ENCODE peak calls at places on chromosomes 2 and 18, in five cellular contexts. T is neural progenitor cell; C is tibial nerve; L is CD8-positive, alpha-beta T cell; B is PC-3. A is an unnamed sample.

GRCh38 chr2:73053316-73054114 is 18.0 kb downstream of the SFXN5 start:
- DNase-seq in L (no peak), T (no peak), C (no peak), B (no peak), A (no peak)

GRCh38 chr2:9658972-9659371 is 28.2 kb upstream of the YWHAQ start:
- DNase-seq in B (no peak), C (no peak), L (no peak), T (no peak), A (no peak)

GRCh38 chr18:76281565-76281964 is 213.5 kb downstream of the ZNF516 start:
- DNase-seq in L (no peak), B (no peak), T (no peak), C (no peak), A (no peak)

GRCh38 chr2:75619992-75620740 is 26.4 kb upstream of the MRPL19 start:
- DNase-seq in L (no peak), B (peak; percentile 84), C (no peak), T (no peak), A (no peak)

GRCh38 chr2:101524811-101525430 is 50.0 kb upstream of the RFX8 start:
- DNase-seq in B (no peak), L (no peak), C (no peak), T (no peak), A (no peak)

GRCh38 chr2:172927381-172928357 is 148.0 kb upstream of the MAP3K20 start:
- DNase-seq in C (no peak), L (no peak), B (no peak), T (no peak), A (no peak)

GRCh38 chr2:191959209-191959608 is 112.3 kb upstream of the CAVIN2 start:
- DNase-seq in B (no peak), L (no peak), T (no peak), C (no peak), A (no peak)

GRCh38 chr2:64988420-64989125 is 626 bp upstream of the SLC1A4 start:
- DNase-seq in C (peak; percentile 17), B (no peak), L (peak; percentile 12), T (peak; percentile 77), A (peak; percentile 84)

GRCh38 chr2:241776336-241777166 is at the start of gene GAL3ST2:
- DNase-seq in C (no peak), T (no peak), B (no peak), L (no peak), A (no peak)

GRCh38 chr2:99602475-99602874 is 112.7 kb upstream of the REV1 start:
- DNase-seq in T (no peak), B (peak; percentile 14), L (no peak), C (no peak), A (no peak)

GRCh38 chr2:226466124-226466523 is 333.5 kb downstream of the IRS1 start:
- DNase-seq in T (no peak), C (no peak), B (no peak), L (no peak), A (no peak)

GRCh38 chr2:206079699-206080465 is 6.1 kb downstream of the INO80D start:
- DNase-seq in T (no peak), L (no peak), C (no peak), B (no peak), A (no peak)

GRCh38 chr2:171167352-171167997 is 6.8 kb upstream of the TLK1 start:
- DNase-seq in C (no peak), T (no peak), B (no peak), L (no peak), A (no peak)

GRCh38 chr2:27737676-27738348 is 33.7 kb upstream of the MRPL33 start:
- DNase-seq in B (no peak), T (no peak), C (no peak), L (no peak), A (no peak)

GRCh38 chr2:27736890-27737204 is 34.7 kb upstream of the MRPL33 start:
- DNase-seq in B (no peak), C (no peak), T (no peak), L (no peak), A (no peak)

GRCh38 chr2:27734305-27734704 is 37.2 kb upstream of the MRPL33 start:
- DNase-seq in L (no peak), T (no peak), C (no peak), B (no peak), A (no peak)

GRCh38 chr2:27735263-27735904 is 36.1 kb upstream of the MRPL33 start:
- DNase-seq in C (peak; percentile 46), T (peak; percentile 77), L (peak; percentile 29), B (no peak), A (no peak)

DNA sequence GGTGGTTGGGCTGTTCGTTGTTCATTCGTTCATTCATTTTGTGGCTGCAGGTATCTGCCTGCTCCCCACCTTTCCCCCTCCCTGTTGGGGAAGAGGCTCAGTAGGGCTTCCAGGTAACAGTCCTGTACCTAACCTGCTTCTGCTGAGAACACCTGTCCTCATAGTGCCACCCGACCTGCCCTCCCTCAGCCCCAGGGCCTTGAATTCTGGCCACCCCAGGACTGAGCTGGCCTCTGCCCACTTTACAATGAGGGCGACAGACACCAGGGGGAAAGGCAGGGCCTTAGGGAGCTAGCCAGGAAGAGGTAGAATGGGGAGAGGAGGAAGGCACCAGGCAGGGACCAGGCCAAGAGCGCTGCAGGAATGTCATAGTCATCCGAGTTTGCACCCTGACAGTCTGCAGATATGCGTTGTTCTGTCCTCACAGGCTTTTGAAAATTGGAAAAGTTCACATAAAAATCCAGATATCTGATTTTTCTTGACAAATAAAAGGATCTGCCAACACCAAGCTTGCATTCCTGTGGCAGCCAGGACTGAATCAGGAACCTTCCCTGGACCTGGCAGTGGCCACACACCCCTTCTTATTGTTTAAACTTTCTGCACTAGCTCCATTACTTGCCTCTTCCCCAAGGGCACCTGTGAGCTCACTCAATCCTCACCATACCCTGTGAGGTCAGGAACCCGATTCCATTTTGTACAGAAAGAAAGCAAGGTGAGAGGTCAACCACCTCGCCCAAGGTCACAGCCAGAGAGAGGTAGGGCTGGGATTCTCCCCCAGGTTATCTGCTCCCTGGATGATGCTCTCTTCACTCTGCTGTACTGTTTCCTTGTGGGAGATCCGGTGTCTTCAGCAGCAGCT is 35.3 kb upstream of the MRPL33 start:
- DNase-seq in B (no peak), L (no peak), T (no peak), C (no peak), A (no peak)
- H3K4me3 ChIP-seq in B (no peak overlapping the region), L (peak overlapping the region; percentile 34), T (no peak overlapping the region), C (no peak overlapping the region), A (no peak overlapping the region)

DNA sequence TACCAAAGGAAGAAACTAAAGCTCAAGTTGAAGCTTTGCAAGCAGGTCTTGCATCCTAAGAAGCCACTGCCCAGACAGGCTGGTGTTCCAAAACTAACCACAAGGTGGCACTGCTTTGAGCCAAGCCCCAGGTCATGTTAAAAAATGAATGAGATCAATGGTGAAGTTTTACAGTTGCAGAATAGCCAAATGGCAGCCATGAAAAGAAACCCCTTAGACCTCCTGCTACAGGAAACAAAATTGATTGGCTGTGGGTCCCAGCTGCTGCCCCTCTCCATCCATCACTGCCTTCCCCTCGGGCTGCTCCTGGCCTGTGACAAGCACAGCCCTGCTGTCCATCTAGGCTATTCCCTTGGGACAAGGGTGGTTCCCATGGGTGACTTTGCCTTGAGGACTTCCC is 20.7 kb upstream of the MREG start:
- DNase-seq in C (peak; percentile 55), T (peak; percentile 60), L (peak; percentile 75), B (peak; percentile 84), A (peak; percentile 64)
- TF ChIP-seq CTCF in C (peak; percentile 65), T (peak; percentile 88), L (peak; percentile 75), B (peak; percentile 91), A (peak; percentile 88)

GRCh38 chr2:44906972-44907371 is 34.5 kb upstream of the SIX3 start:
- DNase-seq in T (no peak), C (no peak), B (no peak), L (no peak), A (no peak)

GRCh38 chr2:44909831-44910230 is 31.7 kb upstream of the SIX3 start:
- DNase-seq in L (no peak), C (no peak), T (no peak), B (no peak), A (no peak)

GRCh38 chr2:44902767-44903166 is 38.7 kb upstream of the SIX3 start:
- DNase-seq in B (no peak), T (no peak), L (no peak), C (no peak), A (no peak)

GRCh38 chr2:44902178-44902577 is 39.3 kb upstream of the SIX3 start:
- DNase-seq in L (no peak), B (no peak), T (no peak), C (no peak), A (no peak)

DNA sequence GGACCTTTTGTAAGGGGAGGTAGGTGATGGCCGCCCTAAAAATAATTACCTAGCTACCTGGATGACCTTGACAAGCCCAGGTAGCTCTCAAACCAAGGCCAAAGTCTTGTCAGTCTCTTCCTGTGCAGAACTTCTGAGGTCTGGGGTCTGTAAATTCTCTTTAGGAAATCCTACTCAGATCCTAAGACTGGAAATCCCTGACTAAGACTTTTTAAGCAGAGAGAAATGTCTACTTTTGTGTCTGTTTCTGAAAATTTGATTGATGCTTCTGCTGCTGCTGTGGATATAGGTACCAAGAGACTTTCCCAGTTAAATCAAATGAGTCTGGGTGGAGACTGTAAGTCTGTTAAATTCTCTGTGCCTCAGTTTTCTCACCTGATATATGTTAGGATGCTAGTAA is 36.9 kb upstream of the SIX3 start:
- DNase-seq in L (no peak), T (no peak), C (no peak), B (no peak), A (no peak)
- H3K27me3 ChIP-seq in L (peaks cover 4% of the 10 kb centered on the region), T (no peaks in the 10 kb centered on the region), C (peaks cover 11% of the 10 kb centered on the region), B (peaks cover 28% of the 10 kb centered on the region), A (no peaks in the 10 kb centered on the region)

DNA sequence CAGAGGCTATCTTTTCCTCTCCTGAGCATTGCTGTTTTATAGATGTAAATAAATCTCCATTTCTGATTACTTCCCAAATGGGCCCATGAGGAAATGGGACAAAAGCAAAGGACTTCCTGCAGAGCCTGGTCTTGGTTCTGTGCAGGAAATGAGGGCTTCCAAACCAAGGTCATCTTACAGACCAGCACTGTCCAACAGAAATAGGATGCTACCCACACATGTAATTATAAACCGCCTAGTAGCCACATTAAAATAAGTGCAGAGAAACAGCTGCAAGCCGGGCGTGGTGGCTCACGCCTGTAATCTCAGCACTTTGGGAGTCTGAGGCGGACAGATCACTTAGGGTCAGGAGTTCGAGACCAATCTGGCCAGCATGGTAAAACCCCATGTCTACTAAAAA is 6.2 kb downstream of the TTL start:
- DNase-seq in T (no peak), L (no peak), C (no peak), B (no peak), A (no peak)
- H3K4me3 ChIP-seq in T (no peak overlapping the region), L (no peak overlapping the region), C (no peak overlapping the region), B (no peak overlapping the region), A (no peak overlapping the region)

GRCh38 chr2:43239981-43240761 is 13.8 kb upstream of the ZFP36L2 start:
- DNase-seq in C (no peak), T (no peak), B (peak; percentile 36), L (no peak), A (no peak)
- TF ChIP-seq CTCF in C (peak; percentile 9), T (peak; percentile 32), B (peak; percentile 54), L (no peak), A (peak; percentile 29)